ENCODE peak calls at places on chromosomes 12 and 14, in five cellular contexts. D is HT-29; G is NCI-H510A; Z is left ventricle myocardium superior; T is stimulated activated CD4-positive, alpha-beta T cell treated with anti-CD3 and anti-CD28 coated beads, Interleukin-4, amount 100 ng/mL, for 4 hours. P is an unnamed sample.
A peak's percentile ranks its signal among the peaks of the same experiment; 100 is the strongest.

GRCh38 chr12:77049767-77050353 is 15.5 kb downstream of the E2F7 start:
- DNase-seq in D (peak; percentile 68), Z (no peak), T (no peak), G (peak; percentile 56), P (no peak)

GRCh38 chr14:24715239-24715638 is 81.2 kb upstream of the GZMB start:
- DNase-seq in D (no peak), Z (no peak), T (no peak), G (no peak), P (no peak)

GRCh38 chr12:8709124-8709830 is 11.5 kb downstream of the RIMKLB start:
- DNase-seq in Z (no peak), G (no peak), D (no peak), T (no peak), P (no peak)

GRCh38 chr14:76320486-76320885 is 55.5 kb upstream of the ESRRB start:
- DNase-seq in T (no peak), Z (no peak), G (no peak), D (no peak), P (no peak)

GRCh38 chr12:122402264-122402663 is 20.2 kb downstream of the CLIP1 start:
- DNase-seq in G (no peak), T (no peak), Z (no peak), D (no peak), P (no peak)

GRCh38 chr14:103111297-103111981 is 11.8 kb upstream of the TNFAIP2 start:
- DNase-seq in G (no peak), Z (no peak), D (no peak), T (no peak), P (no peak)

GRCh38 chr12:104220931-104221330 is 5.4 kb downstream of the TXNRD1 start:
- DNase-seq in T (peak; percentile 37), G (no peak), Z (no peak), D (no peak), P (no peak)

GRCh38 chr14:30227871-30228270 is 300.2 kb upstream of the PRKD1 start:
- DNase-seq in D (peak; percentile 14), G (no peak), Z (no peak), T (no peak), P (no peak)

GRCh38 chr12:51941011-51941561 is 10.4 kb upstream of the ACVR1B start:
- DNase-seq in D (no peak), Z (no peak), T (no peak), G (peak; percentile 42), P (no peak)

GRCh38 chr12:111488271-111488670 is 82.5 kb downstream of the SH2B3 start:
- DNase-seq in G (no peak), D (no peak), Z (peak; percentile 48), T (no peak), P (peak; percentile 55)

GRCh38 chr14:96565811-96566210 is 63.6 kb downstream of the PAPOLA start:
- DNase-seq in G (no peak), T (no peak), D (no peak), Z (no peak), P (no peak)

GRCh38 chr12:90951418-90952110 is 3.4 kb downstream of the CCER1 start:
- DNase-seq in D (no peak), Z (no peak), T (no peak), G (no peak), P (no peak)

GRCh38 chr12:6346235-6346832 is 4.5 kb upstream of the TNFRSF1A start:
- DNase-seq in G (no peak), Z (no peak), D (no peak), T (no peak), P (no peak)

GRCh38 chr12:53974084-53975018 is at the start of gene HOTAIR:
- DNase-seq in D (no peak), G (no peak), Z (no peak), T (no peak), P (no peak)

GRCh38 chr12:125593269-125593668 is 528.0 kb downstream of the AACS start:
- DNase-seq in T (no peak), D (no peak), Z (no peak), G (no peak), P (no peak)

GRCh38 chr12:120536064-120536791 is 2.1 kb downstream of the RNF10 start:
- DNase-seq in D (peak; percentile 74), Z (no peak), T (peak; percentile 9), G (no peak), P (no peak)

GRCh38 chr14:89251066-89251465 is 166.0 kb downstream of the FOXN3 start:
- DNase-seq in G (no peak), D (no peak), Z (no peak), T (no peak), P (no peak)

GRCh38 chr14:104111301-104112112 is 26.0 kb downstream of the ASPG start:
- DNase-seq in G (no peak), Z (peak; percentile 9), D (no peak), T (no peak), P (peak; percentile 16)

P was measured in left cardiac atrium.